ENCODE peak calls at places on chromosomes 7 and 10, in five cellular contexts. One of them, this sample, is unnamed.

GRCh38 chr10:21617267-21617666 is 83.2 kb downstream of the MLLT10 start:
- DNase-seq in HL-60: peak
- DNase-seq in ovary: no peak
- DNase-seq in brain microvascular endothelial cell: no peak
- DNase-seq in transverse colon: no peak
- DNase-seq in this sample: no peak

GRCh38 chr10:70432101-70432500 is 9.4 kb downstream of the NODAL start:
- DNase-seq in brain microvascular endothelial cell: no peak
- DNase-seq in HL-60: no peak
- DNase-seq in ovary: no peak
- DNase-seq in transverse colon: no peak
- DNase-seq in this sample: peak

GRCh38 chr7:150380463-150380862 is 1.3 kb downstream of the ZNF775 start:
- DNase-seq in ovary: no peak
- DNase-seq in HL-60: no peak
- DNase-seq in brain microvascular endothelial cell: no peak
- DNase-seq in transverse colon: no peak
- DNase-seq in this sample: no peak

GRCh38 chr7:156654511-156655231 is 14.1 kb downstream of the RNF32 start:
- DNase-seq in ovary: no peak
- DNase-seq in brain microvascular endothelial cell: no peak
- DNase-seq in transverse colon: no peak
- DNase-seq in HL-60: no peak
- DNase-seq in this sample: no peak

GRCh38 chr7:21902240-21902639 is 43.5 kb downstream of the CDCA7L start:
- DNase-seq in brain microvascular endothelial cell: peak
- DNase-seq in HL-60: no peak
- DNase-seq in transverse colon: no peak
- DNase-seq in ovary: no peak
- DNase-seq in this sample: no peak

GRCh38 chr7:142586611-142587010 is 162.7 kb upstream of the PRSS1 start:
- DNase-seq in HL-60: no peak
- DNase-seq in ovary: no peak
- DNase-seq in transverse colon: no peak
- DNase-seq in brain microvascular endothelial cell: no peak
- DNase-seq in this sample: no peak

GRCh38 chr10:86290933-86291615 is 75.5 kb downstream of the GRID1 start:
- DNase-seq in brain microvascular endothelial cell: no peak
- DNase-seq in HL-60: no peak
- DNase-seq in ovary: no peak
- DNase-seq in transverse colon: no peak
- DNase-seq in this sample: no peak

GRCh38 chr10:11822031-11822756 is 962 bp upstream of the PROSER2 start:
- DNase-seq in transverse colon: no peak
- DNase-seq in ovary: no peak
- DNase-seq in HL-60: no peak
- DNase-seq in brain microvascular endothelial cell: no peak
- DNase-seq in this sample: no peak

GRCh38 chr10:128881086-128881485 is 586.0 kb upstream of the MGMT start:
- DNase-seq in HL-60: no peak
- DNase-seq in ovary: no peak
- DNase-seq in brain microvascular endothelial cell: no peak
- DNase-seq in transverse colon: no peak
- DNase-seq in this sample: no peak

GRCh38 chr10:103367379-103367781 is 396 bp upstream of the TAF5 start:
- DNase-seq in HL-60: peak
- DNase-seq in ovary: no peak
- DNase-seq in brain microvascular endothelial cell: no peak
- DNase-seq in transverse colon: no peak
- DNase-seq in this sample: no peak

GRCh38 chr7:145692237-145692950 is 424.2 kb upstream of the CNTNAP2 start:
- DNase-seq in transverse colon: no peak
- DNase-seq in HL-60: no peak
- DNase-seq in brain microvascular endothelial cell: no peak
- DNase-seq in ovary: no peak
- DNase-seq in this sample: no peak

GRCh38 chr7:118232837-118233236 is 8.3 kb downstream of the ANKRD7 start:
- DNase-seq in transverse colon: no peak
- DNase-seq in brain microvascular endothelial cell: no peak
- DNase-seq in ovary: no peak
- DNase-seq in HL-60: no peak
- DNase-seq in this sample: no peak

GRCh38 chr10:131695814-131696165 is 205.0 kb upstream of the PPP2R2D start:
- DNase-seq in brain microvascular endothelial cell: no peak
- DNase-seq in HL-60: no peak
- DNase-seq in ovary: no peak
- DNase-seq in transverse colon: no peak
- DNase-seq in this sample: no peak

GRCh38 chr10:110706690-110707098 is 62.6 kb downstream of the RBM20 start:
- DNase-seq in brain microvascular endothelial cell: peak
- DNase-seq in ovary: no peak
- DNase-seq in transverse colon: no peak
- DNase-seq in HL-60: no peak
- DNase-seq in this sample: no peak

GRCh38 chr10:5043716-5044115 is 40.1 kb upstream of the AKR1C2 start:
- DNase-seq in transverse colon: peak
- DNase-seq in HL-60: no peak
- DNase-seq in brain microvascular endothelial cell: no peak
- DNase-seq in ovary: no peak
- DNase-seq in this sample: no peak

GRCh38 chr7:127619681-127620405 is 1.9 kb upstream of the PAX4 start:
- DNase-seq in transverse colon: no peak
- DNase-seq in HL-60: no peak
- DNase-seq in ovary: no peak
- DNase-seq in brain microvascular endothelial cell: no peak
- DNase-seq in this sample: no peak

GRCh38 chr7:19113855-19114590 is 3.4 kb downstream of the TWIST1 start:
- DNase-seq in brain microvascular endothelial cell: peak
- DNase-seq in ovary: no peak
- DNase-seq in HL-60: no peak
- DNase-seq in transverse colon: no peak
- DNase-seq in this sample: no peak

GRCh38 chr10:121741246-121741645 is 143.0 kb upstream of the FGFR2 start:
- DNase-seq in ovary: no peak
- DNase-seq in brain microvascular endothelial cell: peak
- DNase-seq in HL-60: no peak
- DNase-seq in transverse colon: no peak
- DNase-seq in this sample: no peak

GRCh38 chr10:98338896-98339295 is 70.9 kb upstream of the LOXL4 start:
- DNase-seq in HL-60: no peak
- DNase-seq in transverse colon: no peak
- DNase-seq in ovary: no peak
- DNase-seq in brain microvascular endothelial cell: no peak
- DNase-seq in this sample: no peak

GRCh38 chr10:5089869-5090268 is 4.3 kb upstream of the AKR1C3 start:
- DNase-seq in brain microvascular endothelial cell: peak
- DNase-seq in HL-60: peak
- DNase-seq in transverse colon: no peak
- DNase-seq in ovary: no peak
- DNase-seq in this sample: no peak

GRCh38 chr10:133439517-133440461 is 14.0 kb upstream of the SCART1 start:
- DNase-seq in HL-60: no peak
- DNase-seq in ovary: no peak
- DNase-seq in brain microvascular endothelial cell: no peak
- DNase-seq in transverse colon: no peak
- DNase-seq in this sample: no peak

GRCh38 chr10:103712898-103713498 is 142.4 kb downstream of the SH3PXD2A start:
- DNase-seq in ovary: peak
- DNase-seq in brain microvascular endothelial cell: peak
- DNase-seq in transverse colon: peak
- DNase-seq in HL-60: peak
- DNase-seq in this sample: peak

GRCh38 chr10:89086801-89087513 is 96.4 kb downstream of the FAS start:
- DNase-seq in transverse colon: peak
- DNase-seq in ovary: no peak
- DNase-seq in brain microvascular endothelial cell: peak
- DNase-seq in HL-60: peak
- DNase-seq in this sample: no peak

GRCh38 chr7:94391716-94392390 is 2.8 kb upstream of the COL1A2 start:
- DNase-seq in transverse colon: no peak
- DNase-seq in brain microvascular endothelial cell: peak
- DNase-seq in HL-60: no peak
- DNase-seq in ovary: peak
- DNase-seq in this sample: no peak

GRCh38 chr10:125072824-125073223 is 87.5 kb downstream of the CTBP2 start:
- DNase-seq in transverse colon: no peak
- DNase-seq in brain microvascular endothelial cell: no peak
- DNase-seq in HL-60: no peak
- DNase-seq in ovary: no peak
- DNase-seq in this sample: no peak

GRCh38 chr7:115356139-115356746 is 434.3 kb downstream of the MDFIC start:
- DNase-seq in ovary: no peak
- DNase-seq in brain microvascular endothelial cell: no peak
- DNase-seq in HL-60: no peak
- DNase-seq in transverse colon: no peak
- DNase-seq in this sample: no peak

GRCh38 chr10:103451871-103452713 is at the start of gene CALHM2:
- DNase-seq in HL-60: peak
- DNase-seq in ovary: peak
- DNase-seq in brain microvascular endothelial cell: peak
- DNase-seq in transverse colon: peak
- DNase-seq in this sample: no peak

GRCh38 chr10:52997007-52997406 is 224.4 kb upstream of the MBL2 start:
- DNase-seq in transverse colon: no peak
- DNase-seq in HL-60: no peak
- DNase-seq in ovary: no peak
- DNase-seq in brain microvascular endothelial cell: no peak
- DNase-seq in this sample: no peak

GRCh38 chr10:121108051-121108450 is 256.9 kb downstream of the WDR11 start:
- DNase-seq in transverse colon: no peak
- DNase-seq in ovary: no peak
- DNase-seq in brain microvascular endothelial cell: no peak
- DNase-seq in HL-60: no peak
- DNase-seq in this sample: no peak

GRCh38 chr7:105478606-105479005 is 43.5 kb downstream of the PUS7 start:
- DNase-seq in HL-60: no peak
- DNase-seq in brain microvascular endothelial cell: no peak
- DNase-seq in ovary: no peak
- DNase-seq in transverse colon: no peak
- DNase-seq in this sample: no peak

GRCh38 chr7:130008941-130009847 is 42.0 kb downstream of the ZC3HC1 start:
- DNase-seq in transverse colon: peak
- DNase-seq in HL-60: no peak
- DNase-seq in ovary: no peak
- DNase-seq in brain microvascular endothelial cell: peak
- DNase-seq in this sample: peak

DNA sequence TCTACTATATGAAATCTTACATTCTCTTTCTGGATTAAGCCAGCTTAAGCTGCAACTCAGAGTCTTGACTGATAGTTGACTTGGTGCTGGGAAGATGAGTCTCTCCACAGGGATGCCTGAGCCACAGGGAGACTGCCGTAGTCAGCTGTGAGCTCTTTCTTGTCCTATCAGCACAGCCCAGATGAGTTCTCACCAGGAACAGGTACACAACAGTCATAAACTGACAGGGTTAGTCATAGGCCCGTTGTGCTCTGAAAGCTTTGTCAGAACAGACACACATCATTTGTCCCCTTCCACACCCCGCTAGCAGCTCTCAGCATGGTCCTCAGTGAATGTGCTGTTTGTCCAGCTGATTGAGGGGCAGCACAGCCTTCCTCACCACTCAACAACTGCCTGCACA is 221.6 kb downstream of the RPS24 start:
- DNase-seq in ovary: no peak
- DNase-seq in HL-60: no peak
- DNase-seq in brain microvascular endothelial cell: no peak
- DNase-seq in transverse colon: no peak
- DNase-seq in this sample: no peak
- H3K27ac ChIP-seq in ovary: no peak
- H3K27ac ChIP-seq in HL-60: no peak
- H3K27ac ChIP-seq in brain microvascular endothelial cell: peak
- H3K27ac ChIP-seq in transverse colon: peak
- H3K27ac ChIP-seq in this sample: no peak

GRCh38 chr10:3570855-3571266 is 214.1 kb downstream of the KLF6 start:
- DNase-seq in HL-60: no peak
- DNase-seq in brain microvascular endothelial cell: no peak
- DNase-seq in transverse colon: no peak
- DNase-seq in ovary: no peak
- DNase-seq in this sample: no peak
- H3K27ac ChIP-seq in HL-60: no peak
- H3K27ac ChIP-seq in brain microvascular endothelial cell: no peak
- H3K27ac ChIP-seq in transverse colon: no peak
- H3K27ac ChIP-seq in ovary: no peak
- H3K27ac ChIP-seq in this sample: peak

GRCh38 chr7:74373536-74373935 is 80.2 kb upstream of the GTF2IRD1 start:
- DNase-seq in HL-60: no peak
- DNase-seq in transverse colon: no peak
- DNase-seq in ovary: no peak
- DNase-seq in brain microvascular endothelial cell: no peak
- DNase-seq in this sample: no peak
- H3K27ac ChIP-seq in HL-60: no peak
- H3K27ac ChIP-seq in transverse colon: no peak
- H3K27ac ChIP-seq in ovary: peak
- H3K27ac ChIP-seq in brain microvascular endothelial cell: no peak
- H3K27ac ChIP-seq in this sample: peak

DNA sequence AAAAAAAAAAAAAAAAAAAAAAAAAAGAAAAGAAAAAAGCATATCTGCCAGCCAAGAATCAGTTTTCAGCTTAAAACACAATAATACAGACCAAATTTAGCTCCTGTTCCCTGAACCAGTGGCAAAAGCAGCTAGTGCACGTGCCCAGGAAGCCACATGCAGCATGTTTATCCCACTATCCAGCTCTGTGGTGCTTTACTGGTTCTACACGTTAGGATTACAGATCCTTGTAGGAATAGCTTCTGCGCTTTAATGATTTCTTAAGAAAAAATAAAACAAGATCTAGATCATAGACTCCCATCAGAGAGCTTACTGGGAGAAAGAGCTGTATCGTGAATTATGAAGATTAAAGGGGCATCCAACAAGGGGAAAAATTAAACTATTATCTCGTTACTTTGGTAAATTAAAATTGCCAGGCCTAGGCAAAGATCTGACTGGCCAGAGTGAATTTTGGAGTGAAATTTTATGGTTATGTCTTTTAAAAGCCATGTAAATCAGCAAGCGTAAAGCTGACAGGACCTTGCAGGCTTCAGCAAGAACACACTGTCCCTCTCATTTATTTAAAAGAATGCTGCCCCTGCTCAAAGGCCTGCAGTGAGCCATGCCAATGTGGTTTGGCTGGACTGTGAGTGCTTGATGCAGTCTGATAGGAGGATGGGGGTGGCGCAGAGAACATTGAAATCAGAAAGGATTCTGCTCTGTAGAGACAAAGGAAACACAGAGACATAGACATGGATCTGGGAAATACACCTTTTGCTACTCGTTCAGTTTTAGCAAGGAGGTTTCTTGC is 177.3 kb upstream of the PHYHIPL start:
- DNase-seq in HL-60: no peak
- DNase-seq in transverse colon: no peak
- DNase-seq in brain microvascular endothelial cell: no peak
- DNase-seq in ovary: peak
- DNase-seq in this sample: peak
- H3K27ac ChIP-seq in HL-60: no peak
- H3K27ac ChIP-seq in transverse colon: no peak
- H3K27ac ChIP-seq in brain microvascular endothelial cell: no peak
- H3K27ac ChIP-seq in ovary: peak
- H3K27ac ChIP-seq in this sample: peak

GRCh38 chr10:7855205-7855604 is 36.9 kb downstream of the TAF3 start:
- DNase-seq in transverse colon: no peak
- DNase-seq in HL-60: no peak
- DNase-seq in brain microvascular endothelial cell: no peak
- DNase-seq in ovary: no peak
- DNase-seq in this sample: no peak
- H3K27ac ChIP-seq in transverse colon: no peak
- H3K27ac ChIP-seq in HL-60: no peak
- H3K27ac ChIP-seq in brain microvascular endothelial cell: no peak
- H3K27ac ChIP-seq in ovary: no peak
- H3K27ac ChIP-seq in this sample: no peak